ENCODE peak calls at places on chromosome 11, in eight cellular contexts. F is upper lobe of right lung, E is left ventricle myocardium inferior, K is cardiac muscle cell, B is A673, Q is IMR-90, Z is left lung, Y is uterus. A is an unnamed sample.

GRCh38 chr11:121643530-121644512 is 191.1 kb upstream of the SORL1-AS1 start:
- DNase-seq in F (no peak), E (no peak), K (no peak), B (peak; percentile 69), Q (no peak), Z (no peak), Y (no peak), A (no peak)

GRCh38 chr11:2777396-2777795 is 77.6 kb upstream of the KCNQ1OT1 start:
- DNase-seq in F (peak; percentile 56), E (peak; percentile 7), K (peak; percentile 34), B (no peak), Q (peak; percentile 34), Z (peak; percentile 36), Y (peak; percentile 11), A (no peak)

GRCh38 chr11:96215094-96215782 is 127.8 kb downstream of the MAML2 start:
- DNase-seq in F (no peak), E (no peak), K (peak; percentile 54), B (no peak), Q (peak; percentile 76), Z (no peak), Y (peak; percentile 41), A (peak; percentile 47)

GRCh38 chr11:62145261-62145871 is 21.6 kb downstream of the INCENP start:
- DNase-seq in F (peak; percentile 53), E (no peak), K (no peak), B (no peak), Q (no peak), Z (no peak), Y (no peak), A (no peak)

GRCh38 chr11:109362059-109362458 is 59.9 kb upstream of the C11orf87 start:
- DNase-seq in F (no peak), E (no peak), K (no peak), B (no peak), Q (peak; percentile 6), Z (no peak), Y (no peak), A (no peak)

GRCh38 chr11:67321313-67321871 is 18.1 kb downstream of the SSH3 start:
- DNase-seq in F (no peak), E (no peak), K (no peak), B (no peak), Q (no peak), Z (no peak), Y (no peak), A (no peak)

GRCh38 chr11:75639752-75640151 is 29.1 kb downstream of the MAP6 start:
- DNase-seq in F (peak; percentile 89), E (peak; percentile 78), K (peak; percentile 80), B (peak; percentile 78), Q (peak; percentile 59), Z (peak; percentile 86), Y (peak; percentile 40), A (no peak)

GRCh38 chr11:27025312-27025955 is 15.2 kb upstream of the BBOX1 start:
- DNase-seq in F (no peak), E (no peak), K (no peak), B (no peak), Q (no peak), Z (no peak), Y (no peak), A (no peak)

GRCh38 chr11:14029971-14030531 is 67.5 kb downstream of the SPON1 start:
- DNase-seq in F (peak; percentile 90), E (peak; percentile 75), K (peak; percentile 85), B (no peak), Q (peak; percentile 81), Z (peak; percentile 80), Y (peak; percentile 46), A (no peak)

GRCh38 chr11:57647960-57648776 is 1.5 kb downstream of the YPEL4 start:
- DNase-seq in F (peak; percentile 80), E (no peak), K (peak; percentile 31), B (peak; percentile 40), Q (no peak), Z (no peak), Y (no peak), A (no peak)

GRCh38 chr11:15650105-15650938 is 535.6 kb downstream of the INSC start:
- DNase-seq in F (peak; percentile 95), E (peak; percentile 96), K (peak; percentile 97), B (peak; percentile 92), Q (peak; percentile 87), Z (peak; percentile 91), Y (peak; percentile 86), A (peak; percentile 48)

GRCh38 chr11:109994896-109995295 is 98.3 kb upstream of the ZC3H12C start:
- DNase-seq in F (no peak), E (no peak), K (peak; percentile 10), B (no peak), Q (no peak), Z (no peak), Y (no peak), A (no peak)

GRCh38 chr11:12271826-12272366 is 105.5 kb upstream of the PARVA start:
- DNase-seq in F (no peak), E (no peak), K (no peak), B (no peak), Q (no peak), Z (peak; percentile 16), Y (no peak), A (no peak)

GRCh38 chr11:39809833-39810232 is 1649.6 kb downstream of the LRRC4C start:
- DNase-seq in F (no peak), E (no peak), K (no peak), B (no peak), Q (no peak), Z (no peak), Y (no peak), A (no peak)

GRCh38 chr11:17875908-17876307 is 136.9 kb downstream of the SERGEF start:
- DNase-seq in F (no peak), E (no peak), K (no peak), B (no peak), Q (no peak), Z (no peak), Y (no peak), A (no peak)

GRCh38 chr11:103953797-103954495 is 82.5 kb upstream of the DDI1 start:
- DNase-seq in F (no peak), E (no peak), K (no peak), B (no peak), Q (no peak), Z (no peak), Y (no peak), A (no peak)

GRCh38 chr11:61472282-61472681 is 36.3 kb upstream of the LRRC10B start:
- DNase-seq in F (peak; percentile 77), E (peak; percentile 77), K (peak; percentile 46), B (no peak), Q (peak; percentile 10), Z (peak; percentile 77), Y (peak; percentile 60), A (no peak)

GRCh38 chr11:57900315-57900714 is 123.4 kb upstream of the OR9Q1 start:
- DNase-seq in F (no peak), E (no peak), K (no peak), B (no peak), Q (no peak), Z (no peak), Y (no peak), A (no peak)

GRCh38 chr11:67285541-67286498 is 3.3 kb upstream of the ANKRD13D start:
- DNase-seq in F (no peak), E (peak; percentile 20), K (no peak), B (no peak), Q (no peak), Z (peak; percentile 40), Y (no peak), A (peak; percentile 35)

GRCh38 chr11:65386307-65387081 is at the start of gene FRMD8:
- DNase-seq in F (peak; percentile 97), E (peak; percentile 95), K (peak; percentile 82), B (peak; percentile 90), Q (peak; percentile 71), Z (peak; percentile 93), Y (peak; percentile 93), A (peak; percentile 90)

GRCh38 chr11:35567737-35568465 is 42.5 kb upstream of the PAMR1 start:
- DNase-seq in F (no peak), E (no peak), K (no peak), B (no peak), Q (peak; percentile 65), Z (no peak), Y (no peak), A (no peak)

GRCh38 chr11:119712006-119712405 is 17.0 kb downstream of the NECTIN1 start:
- DNase-seq in F (no peak), E (no peak), K (no peak), B (no peak), Q (no peak), Z (no peak), Y (no peak), A (no peak)

GRCh38 chr11:74932169-74932568 is 16.7 kb downstream of the XRRA1 start:
- DNase-seq in F (no peak), E (no peak), K (peak; percentile 34), B (peak; percentile 29), Q (peak; percentile 84), Z (no peak), Y (no peak), A (no peak)

GRCh38 chr11:73001615-73002014 is 140.5 kb downstream of the FCHSD2 start:
- DNase-seq in F (no peak), E (no peak), K (peak; percentile 38), B (peak; percentile 43), Q (no peak), Z (no peak), Y (no peak), A (no peak)
- H3K27ac ChIP-seq in F (no peak overlapping the region), E (peak overlapping the region; percentile 36), K (peak overlapping the region; percentile 59), B (no peak overlapping the region), Q (no peak overlapping the region), Z (no peak overlapping the region), Y (no peak overlapping the region), A (no peak overlapping the region)

GRCh38 chr11:131865860-131866259 is 495.4 kb downstream of the NTM start:
- DNase-seq in F (no peak), E (no peak), K (no peak), B (no peak), Q (no peak), Z (no peak), Y (no peak), A (no peak)
- H3K27ac ChIP-seq in F (no peak overlapping the region), E (no peak overlapping the region), K (no peak overlapping the region), B (no peak overlapping the region), Q (no peak overlapping the region), Z (no peak overlapping the region), Y (no peak overlapping the region), A (no peak overlapping the region)

GRCh38 chr11:79237111-79237510 is 203.7 kb downstream of the TENM4 start:
- DNase-seq in F (no peak), E (no peak), K (no peak), B (no peak), Q (no peak), Z (no peak), Y (no peak), A (no peak)
- H3K27ac ChIP-seq in F (peak overlapping the region; percentile 37), E (peak overlapping the region; percentile 58), K (no peak overlapping the region), B (no peak overlapping the region), Q (peak overlapping the region; percentile 43), Z (no peak overlapping the region), Y (peak overlapping the region; percentile 61), A (no peak overlapping the region)

GRCh38 chr11:77071671-77072605 is 5.2 kb downstream of the CAPN5 start:
- DNase-seq in F (peak; percentile 53), E (no peak), K (no peak), B (no peak), Q (peak; percentile 37), Z (no peak), Y (peak; percentile 12), A (no peak)

GRCh38 chr11:77069969-77070582 is 3.3 kb downstream of the CAPN5 start:
- DNase-seq in F (peak; percentile 48), E (no peak), K (no peak), B (no peak), Q (no peak), Z (no peak), Y (no peak), A (no peak)

GRCh38 chr11:77069336-77069968 is 2.7 kb downstream of the CAPN5 start:
- DNase-seq in F (peak; percentile 44), E (no peak), K (no peak), B (no peak), Q (no peak), Z (no peak), Y (no peak), A (no peak)

GRCh38 chr11:77072851-77073327 is 6.1 kb downstream of the CAPN5 start:
- DNase-seq in F (no peak), E (no peak), K (no peak), B (no peak), Q (no peak), Z (no peak), Y (no peak), A (no peak)

GRCh38 chr11:77071077-77071476 is 4.3 kb downstream of the CAPN5 start:
- DNase-seq in F (peak; percentile 32), E (no peak), K (no peak), B (no peak), Q (no peak), Z (no peak), Y (no peak), A (no peak)
- H3K27ac ChIP-seq in F (no peak overlapping the region), E (no peak overlapping the region), K (no peak overlapping the region), B (no peak overlapping the region), Q (no peak overlapping the region), Z (no peak overlapping the region), Y (peak overlapping the region; percentile 14), A (no peak overlapping the region)